ENCODE peak calls at places on chromosomes 11 and 22, in four cellular contexts. Y is GM23338, C is GM12892, G is stomach. R is an unnamed sample.
A peak's percentile ranks its signal among the peaks of the same experiment; 100 is the strongest.

GRCh38 chr22:17085277-17086091 is 684 bp downstream of the IL17RA start:
- DNase-seq in Y (peak; percentile 46), C (no peak), G (peak; percentile 47), R (peak; percentile 28)

GRCh38 chr11:66142370-66143263 is 72.5 kb downstream of the PACS1 start:
- DNase-seq in Y (no peak), C (no peak), G (no peak), R (no peak)

GRCh38 chr22:23110922-23111527 is 30.8 kb downstream of the RSPH14 start:
- DNase-seq in Y (no peak), C (no peak), G (no peak), R (no peak)

GRCh38 chr11:28107331-28107725 is 628 bp downstream of the KIF18A start:
- DNase-seq in Y (peak; percentile 23), C (no peak), G (no peak), R (no peak)

GRCh38 chr11:33732176-33732575 is 4.0 kb downstream of the CD59 start:
- DNase-seq in Y (peak; percentile 14), C (no peak), G (no peak), R (no peak)

GRCh38 chr22:26927841-26928240 is 270.5 kb downstream of the MIAT start:
- DNase-seq in Y (no peak), C (no peak), G (no peak), R (no peak)

GRCh38 chr22:20033045-20033706 is 12.3 kb downstream of the TANGO2 start:
- DNase-seq in Y (no peak), C (no peak), G (peak; percentile 63), R (no peak)

GRCh38 chr11:86228967-86229330 is 15.6 kb upstream of the EED start:
- DNase-seq in Y (no peak), C (no peak), G (no peak), R (no peak)

GRCh38 chr11:69912911-69913451 is 93.8 kb upstream of the FGF3 start:
- DNase-seq in Y (peak; percentile 51), C (no peak), G (no peak), R (no peak)

GRCh38 chr11:104327864-104328513 is 164.0 kb upstream of the PDGFD start:
- DNase-seq in Y (no peak), C (no peak), G (no peak), R (no peak)

GRCh38 chr11:68214173-68215086 is 1.3 kb upstream of the KMT5B start:
- DNase-seq in Y (peak; percentile 46), C (no peak), G (no peak), R (peak; percentile 35)

GRCh38 chr11:44766972-44767278 is 40.2 kb downstream of the TSPAN18 start:
- DNase-seq in Y (no peak), C (no peak), G (no peak), R (no peak)
- TF ChIP-seq POLR2AphosphoS5 in Y (no peak), C (no peak), G (no peak), R (no peak)

DNA sequence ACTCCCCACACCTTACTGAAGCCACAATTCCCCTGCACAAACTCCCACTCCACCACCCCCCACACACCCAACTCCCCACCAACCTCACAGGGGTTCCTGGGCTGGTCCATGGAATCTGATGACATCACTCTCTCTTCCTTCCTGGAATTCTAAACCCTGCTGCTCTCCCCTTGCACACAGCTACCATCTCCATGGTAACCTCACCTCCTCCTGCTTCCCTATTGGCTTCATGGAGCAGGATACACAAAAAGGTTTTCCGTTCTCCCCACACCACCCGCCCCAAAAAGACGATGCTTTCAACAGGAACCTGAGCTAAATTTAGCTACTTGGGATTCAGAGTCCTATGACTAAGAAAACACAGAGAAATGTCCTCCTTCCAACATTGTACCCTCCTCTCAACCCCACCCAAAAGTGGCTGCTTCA is 67.1 kb downstream of the RBFOX2 start:
- DNase-seq in Y (peak; percentile 96), C (no peak), G (no peak), R (no peak)
- TF ChIP-seq POLR2AphosphoS5 in Y (no peak), C (no peak), G (no peak), R (no peak)

DNA sequence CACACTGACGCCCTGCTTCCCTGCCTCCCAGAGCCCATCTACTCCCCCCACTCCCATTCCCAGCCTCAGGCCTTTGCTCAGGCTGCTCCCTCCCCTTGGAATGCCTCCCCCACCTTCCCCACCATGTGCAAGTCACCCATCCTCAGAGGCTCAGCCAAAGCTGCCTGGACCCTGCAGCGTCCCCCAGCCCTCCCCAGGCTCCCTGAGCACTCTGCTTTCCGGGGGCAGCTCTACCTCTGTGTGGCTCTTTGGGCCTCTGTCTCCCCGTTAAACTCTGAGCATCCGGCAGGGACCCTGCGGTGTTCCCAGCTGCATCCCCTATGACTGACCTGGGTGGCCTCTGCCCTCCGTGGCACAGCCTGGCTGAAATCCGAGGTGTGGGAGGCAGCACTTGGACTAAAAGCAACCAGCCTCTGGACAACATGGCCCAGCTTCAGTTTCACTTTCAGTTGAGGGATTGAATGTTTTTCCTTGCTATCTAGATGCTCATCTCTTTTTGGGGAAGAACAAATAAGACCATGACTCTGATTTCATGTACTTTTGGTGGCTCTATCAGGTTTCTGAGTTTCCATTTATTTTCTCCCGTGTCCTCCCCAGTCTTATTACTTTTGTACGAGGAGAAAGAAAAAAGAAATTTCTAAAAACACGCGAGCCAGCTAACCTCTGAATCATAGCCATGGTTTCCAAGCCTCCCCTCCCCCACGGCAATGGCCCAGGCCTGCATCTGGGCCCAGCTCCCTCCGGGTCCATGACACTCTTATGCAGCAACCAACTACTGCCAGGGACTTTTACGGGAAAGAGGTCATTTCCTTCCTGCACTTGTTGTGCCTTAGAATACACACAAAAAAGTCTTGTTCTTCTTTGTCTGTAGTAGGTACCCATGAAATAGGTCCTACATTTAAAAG is 3.8 kb downstream of the APOL3 start:
- DNase-seq in Y (peak; percentile 72), C (peak; percentile 27), G (peak; percentile 68), R (peak; percentile 73)
- TF ChIP-seq POLR2AphosphoS5 in Y (no peak), C (peak; percentile 21), G (peak; percentile 77), R (peak; percentile 96)

DNA sequence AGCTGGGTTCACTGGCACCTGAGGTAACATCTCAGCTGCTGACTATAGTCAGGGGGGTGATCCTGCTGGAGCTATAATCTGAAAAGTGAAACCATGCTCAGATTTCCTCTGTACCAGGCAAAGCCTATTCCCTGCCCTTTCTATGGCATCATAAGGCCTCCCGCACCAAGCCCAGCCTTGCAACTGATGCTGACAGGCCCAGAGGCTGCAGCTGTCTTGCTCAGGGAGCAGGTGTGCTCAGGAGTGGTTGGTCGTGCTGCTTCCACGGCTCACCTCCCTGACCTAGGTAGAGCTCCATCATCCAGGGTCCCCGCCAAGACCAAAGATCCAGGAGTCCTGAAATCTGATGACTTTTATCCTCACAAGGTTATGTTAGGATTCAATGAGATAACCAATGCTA is 121.7 kb downstream of the FEZ1 start:
- DNase-seq in Y (no peak), C (no peak), G (no peak), R (no peak)
- TF ChIP-seq POLR2AphosphoS5 in Y (no peak), C (no peak), G (no peak), R (no peak)

GRCh38 chr11:49995559-49995958 is 13.2 kb upstream of the OR4C12 start:
- DNase-seq in Y (peak; percentile 86), C (no peak), G (no peak), R (no peak)
- TF ChIP-seq POLR2AphosphoS5 in Y (no peak), C (no peak), G (no peak), R (no peak)

GRCh38 chr11:112852141-112852853 is 108.9 kb upstream of the NCAM1 start:
- DNase-seq in Y (no peak), C (no peak), G (no peak), R (no peak)
- TF ChIP-seq POLR2AphosphoS5 in Y (no peak), C (no peak), G (no peak), R (no peak)

DNA sequence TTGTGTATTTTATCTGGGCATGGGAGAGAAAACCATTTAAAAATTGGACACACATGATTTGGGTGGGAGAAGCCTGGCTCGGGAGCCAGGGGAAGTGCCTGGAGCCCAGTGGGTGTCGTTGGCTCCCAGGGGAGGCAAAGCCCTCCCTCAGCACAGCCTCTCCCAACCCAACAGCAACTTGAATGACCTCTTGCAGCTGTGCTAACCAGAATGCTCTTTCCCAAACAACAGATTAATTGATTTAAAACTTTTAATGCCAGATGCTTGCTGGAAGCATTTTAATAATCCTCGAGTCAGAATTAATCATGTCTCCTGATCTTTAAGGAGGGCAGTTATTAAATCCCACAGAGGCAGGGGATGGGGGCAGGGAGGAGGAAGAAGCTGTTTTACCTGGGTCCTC is 401.6 kb downstream of the BUD13 start:
- DNase-seq in Y (no peak), C (no peak), G (no peak), R (no peak)
- TF ChIP-seq POLR2AphosphoS5 in Y (no peak), C (no peak), G (no peak), R (no peak)

R was measured in breast epithelium.